ENCODE peak calls at places on chromosomes 12 and 14, in eight cellular contexts. D is tibial nerve, Y is HepG2, S is stomach, E is suprapubic skin, C is sigmoid colon, T is A549, Z is K562. B is an unnamed sample. For H3K9me3, the result is how much of the 10 kb centered on the place peaks cover.

GRCh38 chr12:64525461-64526160 is 73.7 kb downstream of the TBK1 start:
- DNase-seq in E (no peak), Z (no peak), C (no peak), D (no peak), S (no peak), Y (no peak), T (no peak), B (no peak)

GRCh38 chr12:57803317-57803893 is 15.1 kb downstream of the AVIL start:
- DNase-seq in T (peak), S (peak), Y (peak), D (peak), E (no peak), C (no peak), Z (peak), B (no peak)

GRCh38 chr14:101349108-101349507 is 212.2 kb upstream of the DIO3 start:
- DNase-seq in E (peak), Y (no peak), T (no peak), S (peak), D (no peak), Z (no peak), C (peak), B (peak)

GRCh38 chr12:49187184-49187583 is 1.7 kb downstream of the TUBA1A start:
- DNase-seq in Y (no peak), E (peak), Z (no peak), D (peak), S (no peak), T (peak), C (peak), B (no peak)

GRCh38 chr14:33692762-33693161 is 258.1 kb downstream of the EGLN3 start:
- DNase-seq in E (no peak), Z (no peak), S (no peak), Y (no peak), D (no peak), C (no peak), T (no peak), B (no peak)

GRCh38 chr12:17304503-17305347 is 698.8 kb upstream of the LMO3 start:
- DNase-seq in C (no peak), Y (no peak), D (no peak), T (peak), Z (no peak), S (no peak), E (no peak), B (no peak)

GRCh38 chr14:99605299-99605961 is 1.4 kb upstream of the CCDC85C start:
- DNase-seq in C (peak), E (no peak), S (peak), Y (peak), Z (peak), D (no peak), T (peak), B (peak)

GRCh38 chr12:85016423-85016822 is 19.7 kb downstream of the TSPAN19 start:
- DNase-seq in C (no peak), S (no peak), D (no peak), Z (no peak), T (peak), Y (peak), E (no peak), B (no peak)

GRCh38 chr12:111154180-111154579 is 214.7 kb downstream of the PHETA1 start:
- DNase-seq in C (no peak), T (no peak), D (no peak), Y (no peak), S (no peak), Z (no peak), E (no peak), B (no peak)

GRCh38 chr12:109346920-109347319 is 780 bp upstream of the MYO1H start:
- DNase-seq in E (no peak), C (no peak), Y (no peak), D (no peak), Z (peak), T (peak), S (no peak), B (no peak)

GRCh38 chr12:54017845-54018607 is 9.2 kb downstream of the HOXC8 start:
- DNase-seq in S (peak), D (peak), Y (no peak), E (peak), C (no peak), Z (peak), T (peak), B (peak)

GRCh38 chr12:27826076-27826475 is 46.0 kb upstream of the MANSC4 start:
- DNase-seq in E (no peak), T (no peak), C (no peak), D (no peak), Z (no peak), S (no peak), Y (no peak), B (no peak)

GRCh38 chr12:66813137-66813867 is 134.4 kb upstream of the GRIP1 start:
- DNase-seq in E (no peak), T (no peak), D (no peak), Z (peak), Y (peak), S (no peak), C (no peak), B (no peak)

GRCh38 chr12:112179936-112180335 is 54.6 kb downstream of the TRAFD1 start:
- DNase-seq in S (no peak), Y (no peak), Z (no peak), E (no peak), T (no peak), C (no peak), D (no peak), B (no peak)

GRCh38 chr14:75373616-75374015 is 54.2 kb upstream of the JDP2 start:
- DNase-seq in D (no peak), Y (no peak), S (no peak), T (no peak), C (no peak), Z (no peak), E (no peak), B (no peak)

GRCh38 chr14:102318781-102319276 is 717 bp upstream of the ZNF839 start:
- DNase-seq in C (peak), Z (no peak), T (no peak), D (no peak), E (no peak), S (no peak), Y (no peak), B (no peak)

GRCh38 chr14:51157012-51157411 is 62.1 kb upstream of the TRIM9 start:
- DNase-seq in Z (no peak), T (peak), D (no peak), S (no peak), Y (peak), E (no peak), C (no peak), B (no peak)

GRCh38 chr14:31927348-31927826 is 149.7 kb upstream of the ARHGAP5 start:
- DNase-seq in E (no peak), T (peak), Z (no peak), D (no peak), Y (peak), C (no peak), S (no peak), B (no peak)

GRCh38 chr14:99244960-99245340 is 27.0 kb downstream of the BCL11B start:
- DNase-seq in T (no peak), D (no peak), Y (no peak), Z (no peak), E (no peak), S (no peak), C (no peak), B (no peak)

GRCh38 chr12:63163542-63163941 is 12.5 kb upstream of the AVPR1A start:
- DNase-seq in E (no peak), S (no peak), D (no peak), C (no peak), Z (no peak), T (no peak), Y (no peak), B (no peak)

GRCh38 chr12:754238-754816 is 1.9 kb downstream of the WNK1 start:
- DNase-seq in Z (no peak), T (peak), E (no peak), C (no peak), Y (no peak), D (no peak), S (no peak), B (no peak)

GRCh38 chr12:65647074-65647473 is 177.2 kb upstream of the HMGA2 start:
- DNase-seq in E (no peak), Z (no peak), T (no peak), C (no peak), D (no peak), S (no peak), Y (no peak), B (no peak)
- TF ChIP-seq EP300 in E (no peak), Z (no peak), T (no peak), C (no peak), D (no peak), S (no peak), Y (no peak), B (no peak)

GRCh38 chr12:34289431-34290190 is 267.3 kb downstream of the ALG10 start:
- DNase-seq in S (no peak), T (no peak), C (peak), D (peak), Z (no peak), E (no peak), Y (no peak), B (peak)

GRCh38 chr12:34290191-34290995 is 268.1 kb downstream of the ALG10 start:
- DNase-seq in T (no peak), C (peak), Z (no peak), Y (no peak), D (no peak), S (no peak), E (peak), B (peak)

GRCh38 chr12:34291001-34291400 is 268.7 kb downstream of the ALG10 start:
- DNase-seq in Y (no peak), T (no peak), C (peak), S (no peak), D (peak), E (peak), Z (no peak), B (peak)

GRCh38 chr12:34292736-34293625 is 270.7 kb downstream of the ALG10 start:
- DNase-seq in Z (peak), E (peak), C (peak), S (no peak), T (peak), Y (peak), D (no peak), B (peak)

GRCh38 chr12:34291426-34291901 is 269.2 kb downstream of the ALG10 start:
- DNase-seq in D (peak), Y (no peak), Z (no peak), T (no peak), S (no peak), C (peak), E (peak), B (peak)
- H3K9me3 ChIP-seq in D (half or more), Y (under half), Z (under half), T (under half), S (half or more), C (under half), E (under half), B (under half)

GRCh38 chr12:12081836-12082497 is 11.2 kb downstream of the BCL2L14 start:
- DNase-seq in Y (peak), E (no peak), C (no peak), T (peak), Z (peak), D (no peak), S (no peak), B (no peak)

GRCh38 chr12:12083688-12084087 is 12.9 kb downstream of the BCL2L14 start:
- DNase-seq in T (no peak), S (no peak), Y (no peak), C (no peak), E (no peak), D (no peak), Z (no peak), B (no peak)

DNA sequence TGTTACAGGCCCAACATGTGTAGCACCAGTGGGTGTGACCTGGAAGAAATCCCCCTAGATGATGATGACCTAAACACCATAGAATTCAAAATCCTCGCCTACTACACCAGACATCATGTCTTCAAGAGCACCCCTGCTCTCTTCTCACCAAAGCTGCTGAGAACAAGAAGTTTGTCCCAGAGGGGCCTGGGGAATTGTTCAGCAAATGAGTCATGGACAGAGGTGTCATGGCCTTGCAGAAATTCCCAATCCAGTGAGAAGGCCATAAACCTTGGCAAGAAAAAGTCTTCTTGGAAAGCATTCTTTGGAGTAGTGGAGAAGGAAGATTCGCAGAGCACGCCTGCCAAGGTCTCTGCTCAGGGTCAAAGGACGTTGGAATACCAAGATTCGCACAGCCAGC is 8.6 kb downstream of the BCL2L14 start:
- DNase-seq in D (no peak), Z (no peak), Y (no peak), C (no peak), S (no peak), E (no peak), T (no peak), B (no peak)
- TF ChIP-seq EP300 in D (no peak), Z (no peak), Y (no peak), C (no peak), S (no peak), E (no peak), T (no peak), B (no peak)

DNA sequence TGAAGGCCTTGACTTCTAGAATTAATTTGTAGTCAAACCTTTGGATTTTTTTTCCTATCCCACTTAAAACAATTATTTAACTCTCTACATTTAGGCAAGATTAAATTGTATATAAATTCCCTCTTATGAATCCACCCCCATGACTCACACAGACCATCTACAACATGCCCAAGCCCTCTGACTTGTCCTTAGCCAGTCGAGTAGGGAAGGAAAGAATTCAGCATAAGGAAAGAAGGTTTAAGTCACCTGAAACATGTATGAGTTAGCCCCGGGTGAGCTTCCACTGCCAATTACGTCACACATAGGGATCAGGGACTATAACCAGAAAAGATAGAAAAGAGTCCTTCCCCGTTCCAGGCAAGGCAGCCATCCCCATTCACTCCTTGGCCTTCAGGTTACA is 14.9 kb upstream of the RESF1 start:
- DNase-seq in C (no peak), T (no peak), E (no peak), Z (no peak), S (no peak), D (no peak), Y (no peak), B (no peak)
- H3K9me3 ChIP-seq in C (under half), T (under half), E (under half), Z (under half), S (under half), D (under half), Y (under half), B (under half)

GRCh38 chr12:123533672-123534643 is at the start of gene RILPL1:
- DNase-seq in Y (peak), C (peak), E (peak), Z (peak), T (peak), D (no peak), S (peak), B (peak)
- TF ChIP-seq EP300 in Y (no peak), C (no peak), E (no peak), Z (no peak), T (no peak), D (no peak), S (no peak), B (no peak)

GRCh38 chr14:105797546-105797945 is 271.2 kb downstream of the TMEM121 start:
- DNase-seq in T (no peak), Y (no peak), S (no peak), C (no peak), D (no peak), Z (no peak), E (no peak), B (no peak)
- H3K9me3 ChIP-seq in T (under half), Y (under half), S (under half), C (under half), D (under half), Z (under half), E (under half), B (under half)